ENCODE peak calls at places on chromosome 1, in nine cellular contexts. One of them, this sample, is unnamed.
A peak's percentile ranks its signal among the peaks of the same experiment; 100 is the strongest.

GRCh38 chr1:37288900-37289299 is 185.5 kb upstream of the ZC3H12A start:
- DNase-seq in activated CD8-positive, alpha-beta T cell treated with anti-CD3 and anti-CD28 coated beads for 36 hours: peak; percentile 65
- DNase-seq in coronary artery: no peak
- DNase-seq in astrocyte of the spinal cord: no peak
- DNase-seq in CD8-positive, alpha-beta T cell: no peak
- DNase-seq in Peyer's patch: peak; percentile 6
- DNase-seq in AG09319: no peak
- DNase-seq in RWPE1: no peak
- DNase-seq in osteocyte: no peak
- DNase-seq in this sample: peak; percentile 85

GRCh38 chr1:16904560-16905111 is 8.9 kb downstream of the RNU1-2 start:
- DNase-seq in activated CD8-positive, alpha-beta T cell treated with anti-CD3 and anti-CD28 coated beads for 36 hours: peak; percentile 98
- DNase-seq in coronary artery: peak; percentile 100
- DNase-seq in astrocyte of the spinal cord: peak; percentile 99
- DNase-seq in CD8-positive, alpha-beta T cell: peak; percentile 99
- DNase-seq in Peyer's patch: peak; percentile 99
- DNase-seq in AG09319: peak; percentile 97
- DNase-seq in RWPE1: peak; percentile 98
- DNase-seq in osteocyte: peak; percentile 97
- DNase-seq in this sample: peak; percentile 94

GRCh38 chr1:36771678-36772284 is 262.5 kb downstream of the GRIK3 start:
- DNase-seq in activated CD8-positive, alpha-beta T cell treated with anti-CD3 and anti-CD28 coated beads for 36 hours: no peak
- DNase-seq in coronary artery: no peak
- DNase-seq in astrocyte of the spinal cord: no peak
- DNase-seq in CD8-positive, alpha-beta T cell: no peak
- DNase-seq in Peyer's patch: peak; percentile 29
- DNase-seq in AG09319: no peak
- DNase-seq in RWPE1: no peak
- DNase-seq in osteocyte: no peak
- DNase-seq in this sample: no peak

GRCh38 chr1:67760030-67760821 is 73.0 kb downstream of the GNG12 start:
- DNase-seq in activated CD8-positive, alpha-beta T cell treated with anti-CD3 and anti-CD28 coated beads for 36 hours: peak; percentile 75
- DNase-seq in coronary artery: no peak
- DNase-seq in astrocyte of the spinal cord: peak; percentile 82
- DNase-seq in CD8-positive, alpha-beta T cell: peak; percentile 30
- DNase-seq in Peyer's patch: peak; percentile 74
- DNase-seq in AG09319: no peak
- DNase-seq in RWPE1: peak; percentile 79
- DNase-seq in osteocyte: no peak
- DNase-seq in this sample: peak; percentile 76

GRCh38 chr1:178875936-178876335 is 5.1 kb upstream of the ANGPTL1 start:
- DNase-seq in activated CD8-positive, alpha-beta T cell treated with anti-CD3 and anti-CD28 coated beads for 36 hours: no peak
- DNase-seq in coronary artery: no peak
- DNase-seq in astrocyte of the spinal cord: no peak
- DNase-seq in CD8-positive, alpha-beta T cell: no peak
- DNase-seq in Peyer's patch: no peak
- DNase-seq in AG09319: no peak
- DNase-seq in RWPE1: no peak
- DNase-seq in osteocyte: no peak
- DNase-seq in this sample: no peak

GRCh38 chr1:29279896-29280779 is 43.8 kb downstream of the PTPRU start:
- DNase-seq in activated CD8-positive, alpha-beta T cell treated with anti-CD3 and anti-CD28 coated beads for 36 hours: no peak
- DNase-seq in coronary artery: no peak
- DNase-seq in astrocyte of the spinal cord: no peak
- DNase-seq in CD8-positive, alpha-beta T cell: no peak
- DNase-seq in Peyer's patch: no peak
- DNase-seq in AG09319: no peak
- DNase-seq in RWPE1: no peak
- DNase-seq in osteocyte: no peak
- DNase-seq in this sample: no peak

GRCh38 chr1:79663916-79664315 is 657.4 kb upstream of the ADGRL4 start:
- DNase-seq in activated CD8-positive, alpha-beta T cell treated with anti-CD3 and anti-CD28 coated beads for 36 hours: no peak
- DNase-seq in coronary artery: no peak
- DNase-seq in astrocyte of the spinal cord: peak; percentile 7
- DNase-seq in CD8-positive, alpha-beta T cell: no peak
- DNase-seq in Peyer's patch: no peak
- DNase-seq in AG09319: no peak
- DNase-seq in RWPE1: no peak
- DNase-seq in osteocyte: no peak
- DNase-seq in this sample: no peak

GRCh38 chr1:180167721-180168467 is 13.2 kb downstream of the QSOX1 start:
- DNase-seq in activated CD8-positive, alpha-beta T cell treated with anti-CD3 and anti-CD28 coated beads for 36 hours: peak; percentile 17
- DNase-seq in coronary artery: no peak
- DNase-seq in astrocyte of the spinal cord: no peak
- DNase-seq in CD8-positive, alpha-beta T cell: no peak
- DNase-seq in Peyer's patch: peak; percentile 93
- DNase-seq in AG09319: no peak
- DNase-seq in RWPE1: peak; percentile 93
- DNase-seq in osteocyte: no peak
- DNase-seq in this sample: no peak

GRCh38 chr1:84278905-84279304 is 22.6 kb upstream of the SAMD13 start:
- DNase-seq in activated CD8-positive, alpha-beta T cell treated with anti-CD3 and anti-CD28 coated beads for 36 hours: no peak
- DNase-seq in coronary artery: no peak
- DNase-seq in astrocyte of the spinal cord: no peak
- DNase-seq in CD8-positive, alpha-beta T cell: no peak
- DNase-seq in Peyer's patch: no peak
- DNase-seq in AG09319: no peak
- DNase-seq in RWPE1: no peak
- DNase-seq in osteocyte: no peak
- DNase-seq in this sample: no peak
- TF ChIP-seq CTCF in activated CD8-positive, alpha-beta T cell treated with anti-CD3 and anti-CD28 coated beads for 36 hours: no peak
- TF ChIP-seq CTCF in coronary artery: no peak
- TF ChIP-seq CTCF in astrocyte of the spinal cord: no peak
- TF ChIP-seq CTCF in CD8-positive, alpha-beta T cell: no peak
- TF ChIP-seq CTCF in Peyer's patch: no peak
- TF ChIP-seq CTCF in AG09319: no peak
- TF ChIP-seq CTCF in RWPE1: no peak
- TF ChIP-seq CTCF in osteocyte: no peak
- TF ChIP-seq CTCF in this sample: no peak

GRCh38 chr1:228091084-228091483 is 8.6 kb downstream of the ARF1 start:
- DNase-seq in activated CD8-positive, alpha-beta T cell treated with anti-CD3 and anti-CD28 coated beads for 36 hours: no peak
- DNase-seq in coronary artery: no peak
- DNase-seq in astrocyte of the spinal cord: no peak
- DNase-seq in CD8-positive, alpha-beta T cell: no peak
- DNase-seq in Peyer's patch: no peak
- DNase-seq in AG09319: no peak
- DNase-seq in RWPE1: no peak
- DNase-seq in osteocyte: no peak
- DNase-seq in this sample: no peak

GRCh38 chr1:228090613-228091081 is 8.1 kb downstream of the ARF1 start:
- DNase-seq in activated CD8-positive, alpha-beta T cell treated with anti-CD3 and anti-CD28 coated beads for 36 hours: peak; percentile 1
- DNase-seq in coronary artery: peak; percentile 62
- DNase-seq in astrocyte of the spinal cord: peak; percentile 26
- DNase-seq in CD8-positive, alpha-beta T cell: no peak
- DNase-seq in Peyer's patch: peak; percentile 43
- DNase-seq in AG09319: no peak
- DNase-seq in RWPE1: no peak
- DNase-seq in osteocyte: no peak
- DNase-seq in this sample: no peak

GRCh38 chr1:228087771-228088251 is 5.3 kb downstream of the ARF1 start:
- DNase-seq in activated CD8-positive, alpha-beta T cell treated with anti-CD3 and anti-CD28 coated beads for 36 hours: peak; percentile 48
- DNase-seq in coronary artery: no peak
- DNase-seq in astrocyte of the spinal cord: peak; percentile 60
- DNase-seq in CD8-positive, alpha-beta T cell: no peak
- DNase-seq in Peyer's patch: peak; percentile 43
- DNase-seq in AG09319: peak; percentile 41
- DNase-seq in RWPE1: peak; percentile 78
- DNase-seq in osteocyte: no peak
- DNase-seq in this sample: no peak

GRCh38 chr1:228089520-228090380 is 7.2 kb downstream of the ARF1 start:
- DNase-seq in activated CD8-positive, alpha-beta T cell treated with anti-CD3 and anti-CD28 coated beads for 36 hours: no peak
- DNase-seq in coronary artery: peak; percentile 70
- DNase-seq in astrocyte of the spinal cord: no peak
- DNase-seq in CD8-positive, alpha-beta T cell: no peak
- DNase-seq in Peyer's patch: peak; percentile 42
- DNase-seq in AG09319: no peak
- DNase-seq in RWPE1: no peak
- DNase-seq in osteocyte: no peak
- DNase-seq in this sample: no peak

GRCh38 chr1:228088586-228089498 is 6.3 kb downstream of the ARF1 start:
- DNase-seq in activated CD8-positive, alpha-beta T cell treated with anti-CD3 and anti-CD28 coated beads for 36 hours: no peak
- DNase-seq in coronary artery: no peak
- DNase-seq in astrocyte of the spinal cord: no peak
- DNase-seq in CD8-positive, alpha-beta T cell: no peak
- DNase-seq in Peyer's patch: peak; percentile 37
- DNase-seq in AG09319: no peak
- DNase-seq in RWPE1: no peak
- DNase-seq in osteocyte: no peak
- DNase-seq in this sample: no peak
- TF ChIP-seq CTCF in activated CD8-positive, alpha-beta T cell treated with anti-CD3 and anti-CD28 coated beads for 36 hours: no peak
- TF ChIP-seq CTCF in coronary artery: no peak
- TF ChIP-seq CTCF in astrocyte of the spinal cord: no peak
- TF ChIP-seq CTCF in CD8-positive, alpha-beta T cell: no peak
- TF ChIP-seq CTCF in Peyer's patch: no peak
- TF ChIP-seq CTCF in AG09319: no peak
- TF ChIP-seq CTCF in RWPE1: no peak
- TF ChIP-seq CTCF in osteocyte: no peak
- TF ChIP-seq CTCF in this sample: no peak

GRCh38 chr1:54667797-54668196 is 26.2 kb downstream of the MROH7 start:
- DNase-seq in activated CD8-positive, alpha-beta T cell treated with anti-CD3 and anti-CD28 coated beads for 36 hours: no peak
- DNase-seq in coronary artery: no peak
- DNase-seq in astrocyte of the spinal cord: no peak
- DNase-seq in CD8-positive, alpha-beta T cell: no peak
- DNase-seq in Peyer's patch: no peak
- DNase-seq in AG09319: no peak
- DNase-seq in RWPE1: no peak
- DNase-seq in osteocyte: no peak
- DNase-seq in this sample: no peak

GRCh38 chr1:54664364-54664763 is 22.8 kb downstream of the MROH7 start:
- DNase-seq in activated CD8-positive, alpha-beta T cell treated with anti-CD3 and anti-CD28 coated beads for 36 hours: no peak
- DNase-seq in coronary artery: no peak
- DNase-seq in astrocyte of the spinal cord: no peak
- DNase-seq in CD8-positive, alpha-beta T cell: no peak
- DNase-seq in Peyer's patch: no peak
- DNase-seq in AG09319: no peak
- DNase-seq in RWPE1: no peak
- DNase-seq in osteocyte: no peak
- DNase-seq in this sample: no peak

GRCh38 chr1:54666333-54666732 is 24.7 kb downstream of the MROH7 start:
- DNase-seq in activated CD8-positive, alpha-beta T cell treated with anti-CD3 and anti-CD28 coated beads for 36 hours: no peak
- DNase-seq in coronary artery: no peak
- DNase-seq in astrocyte of the spinal cord: no peak
- DNase-seq in CD8-positive, alpha-beta T cell: no peak
- DNase-seq in Peyer's patch: no peak
- DNase-seq in AG09319: no peak
- DNase-seq in RWPE1: no peak
- DNase-seq in osteocyte: no peak
- DNase-seq in this sample: no peak

GRCh38 chr1:54665852-54666251 is 24.3 kb downstream of the MROH7 start:
- DNase-seq in activated CD8-positive, alpha-beta T cell treated with anti-CD3 and anti-CD28 coated beads for 36 hours: no peak
- DNase-seq in coronary artery: no peak
- DNase-seq in astrocyte of the spinal cord: no peak
- DNase-seq in CD8-positive, alpha-beta T cell: no peak
- DNase-seq in Peyer's patch: no peak
- DNase-seq in AG09319: no peak
- DNase-seq in RWPE1: no peak
- DNase-seq in osteocyte: no peak
- DNase-seq in this sample: no peak

DNA sequence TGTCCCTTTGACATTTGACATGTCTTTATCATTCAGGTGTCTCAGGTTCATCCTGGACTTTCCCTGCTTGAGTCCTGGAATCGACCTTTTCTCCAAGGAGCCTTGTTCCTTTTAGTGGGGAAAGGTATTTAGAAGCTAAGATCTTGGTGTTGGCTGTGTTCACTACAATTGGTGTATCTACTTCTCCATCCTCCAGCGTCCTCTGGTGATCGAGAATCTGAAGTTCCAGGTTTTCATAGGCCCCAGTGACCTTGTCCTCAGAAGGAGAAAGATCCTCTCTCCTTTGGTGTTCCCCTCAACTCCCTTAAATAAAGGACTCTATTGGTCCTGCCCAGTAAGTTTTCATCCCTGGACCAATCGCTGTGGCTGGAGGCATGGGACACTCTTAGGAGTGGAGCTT is 22.1 kb downstream of the MROH7 start:
- DNase-seq in activated CD8-positive, alpha-beta T cell treated with anti-CD3 and anti-CD28 coated beads for 36 hours: no peak
- DNase-seq in coronary artery: no peak
- DNase-seq in astrocyte of the spinal cord: no peak
- DNase-seq in CD8-positive, alpha-beta T cell: no peak
- DNase-seq in Peyer's patch: no peak
- DNase-seq in AG09319: no peak
- DNase-seq in RWPE1: no peak
- DNase-seq in osteocyte: no peak
- DNase-seq in this sample: no peak
- TF ChIP-seq CTCF in activated CD8-positive, alpha-beta T cell treated with anti-CD3 and anti-CD28 coated beads for 36 hours: no peak
- TF ChIP-seq CTCF in coronary artery: no peak
- TF ChIP-seq CTCF in astrocyte of the spinal cord: no peak
- TF ChIP-seq CTCF in CD8-positive, alpha-beta T cell: no peak
- TF ChIP-seq CTCF in Peyer's patch: no peak
- TF ChIP-seq CTCF in AG09319: no peak
- TF ChIP-seq CTCF in RWPE1: no peak
- TF ChIP-seq CTCF in osteocyte: no peak
- TF ChIP-seq CTCF in this sample: no peak

GRCh38 chr1:41239988-41240610 is 2.0 kb downstream of the SCMH1 start:
- DNase-seq in activated CD8-positive, alpha-beta T cell treated with anti-CD3 and anti-CD28 coated beads for 36 hours: no peak
- DNase-seq in coronary artery: no peak
- DNase-seq in astrocyte of the spinal cord: peak; percentile 63
- DNase-seq in CD8-positive, alpha-beta T cell: no peak
- DNase-seq in Peyer's patch: no peak
- DNase-seq in AG09319: peak; percentile 31
- DNase-seq in RWPE1: peak; percentile 16
- DNase-seq in osteocyte: no peak
- DNase-seq in this sample: peak; percentile 44
- TF ChIP-seq CTCF in activated CD8-positive, alpha-beta T cell treated with anti-CD3 and anti-CD28 coated beads for 36 hours: peak; percentile 17
- TF ChIP-seq CTCF in coronary artery: no peak
- TF ChIP-seq CTCF in astrocyte of the spinal cord: peak; percentile 42
- TF ChIP-seq CTCF in CD8-positive, alpha-beta T cell: no peak
- TF ChIP-seq CTCF in Peyer's patch: peak; percentile 16
- TF ChIP-seq CTCF in AG09319: peak; percentile 47
- TF ChIP-seq CTCF in RWPE1: peak; percentile 50
- TF ChIP-seq CTCF in osteocyte: peak; percentile 46
- TF ChIP-seq CTCF in this sample: peak; percentile 35

GRCh38 chr1:44100183-44100582 is 18.4 kb upstream of the KLF17 start:
- DNase-seq in activated CD8-positive, alpha-beta T cell treated with anti-CD3 and anti-CD28 coated beads for 36 hours: no peak
- DNase-seq in coronary artery: no peak
- DNase-seq in astrocyte of the spinal cord: no peak
- DNase-seq in CD8-positive, alpha-beta T cell: no peak
- DNase-seq in Peyer's patch: no peak
- DNase-seq in AG09319: no peak
- DNase-seq in RWPE1: no peak
- DNase-seq in osteocyte: no peak
- DNase-seq in this sample: no peak
- TF ChIP-seq CTCF in activated CD8-positive, alpha-beta T cell treated with anti-CD3 and anti-CD28 coated beads for 36 hours: no peak
- TF ChIP-seq CTCF in coronary artery: no peak
- TF ChIP-seq CTCF in astrocyte of the spinal cord: no peak
- TF ChIP-seq CTCF in CD8-positive, alpha-beta T cell: no peak
- TF ChIP-seq CTCF in Peyer's patch: no peak
- TF ChIP-seq CTCF in AG09319: no peak
- TF ChIP-seq CTCF in RWPE1: no peak
- TF ChIP-seq CTCF in osteocyte: no peak
- TF ChIP-seq CTCF in this sample: no peak

DNA sequence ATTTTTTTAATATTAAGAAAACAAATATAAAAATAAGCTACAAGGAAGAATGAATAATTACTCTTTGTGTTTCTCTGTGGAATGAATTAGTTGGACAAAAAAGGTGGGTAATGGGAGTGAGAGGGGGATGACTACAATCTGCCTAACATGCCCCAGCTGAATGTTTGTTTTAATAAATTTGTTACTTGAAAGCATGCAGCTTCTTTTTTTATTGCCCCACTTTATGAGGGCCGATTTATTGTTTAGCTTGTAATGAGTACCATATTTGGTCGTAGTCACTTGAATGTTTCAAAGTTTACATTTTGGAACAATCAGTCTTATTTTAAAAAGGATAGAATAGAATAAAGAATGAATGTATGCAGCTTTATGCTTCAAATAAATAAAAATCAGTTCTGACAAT is 197.4 kb downstream of the LBR start:
- DNase-seq in activated CD8-positive, alpha-beta T cell treated with anti-CD3 and anti-CD28 coated beads for 36 hours: no peak
- DNase-seq in coronary artery: no peak
- DNase-seq in astrocyte of the spinal cord: no peak
- DNase-seq in CD8-positive, alpha-beta T cell: no peak
- DNase-seq in Peyer's patch: no peak
- DNase-seq in AG09319: no peak
- DNase-seq in RWPE1: no peak
- DNase-seq in osteocyte: no peak
- DNase-seq in this sample: no peak
- TF ChIP-seq CTCF in activated CD8-positive, alpha-beta T cell treated with anti-CD3 and anti-CD28 coated beads for 36 hours: no peak
- TF ChIP-seq CTCF in coronary artery: no peak
- TF ChIP-seq CTCF in astrocyte of the spinal cord: no peak
- TF ChIP-seq CTCF in CD8-positive, alpha-beta T cell: no peak
- TF ChIP-seq CTCF in Peyer's patch: no peak
- TF ChIP-seq CTCF in AG09319: no peak
- TF ChIP-seq CTCF in RWPE1: no peak
- TF ChIP-seq CTCF in osteocyte: no peak
- TF ChIP-seq CTCF in this sample: no peak

This sample was measured in GM13977.